ENCODE peak calls at places on chromosomes 7 and 10, in seven cellular contexts. S, Q, K, H, G, X and A are unnamed samples.

GRCh38 chr7:41942468-41943097 is 239.7 kb upstream of the INHBA start:
- DNase-seq in H (no peak), S (peak), X (peak), G (no peak), K (no peak), Q (peak), A (peak)

GRCh38 chr10:34520084-34520483 is 295.0 kb downstream of the PARD3 start:
- DNase-seq in H (no peak), K (no peak), S (no peak), Q (no peak), X (no peak), G (peak), A (no peak)

GRCh38 chr7:140316165-140316661 is 82.1 kb downstream of the SLC37A3 start:
- DNase-seq in G (peak), H (peak), K (peak), Q (peak), X (peak), S (peak), A (peak)

GRCh38 chr7:1028775-1029636 is 15.3 kb upstream of the GPR146 start:
- DNase-seq in K (peak), G (peak), Q (peak), S (peak), X (peak), H (peak), A (peak)

GRCh38 chr10:71838264-71839211 is 12.5 kb downstream of the PSAP start:
- DNase-seq in S (peak), K (no peak), Q (no peak), H (no peak), G (no peak), X (peak), A (peak)

GRCh38 chr7:128168667-128169210 is 72.3 kb upstream of the LEP start:
- DNase-seq in Q (no peak), X (peak), H (no peak), S (no peak), K (no peak), G (peak), A (peak)

GRCh38 chr10:25815236-25815635 is 118.8 kb upstream of the MYO3A start:
- DNase-seq in G (no peak), S (peak), K (no peak), X (peak), Q (no peak), H (no peak), A (peak)

GRCh38 chr7:377069-378040 is 87.4 kb downstream of the FOXL3 start:
- DNase-seq in X (no peak), K (no peak), H (no peak), S (no peak), Q (no peak), G (no peak), A (no peak)

GRCh38 chr7:134875867-134876266 is 96.4 kb downstream of the CALD1 start:
- DNase-seq in S (peak), H (no peak), X (peak), G (no peak), Q (no peak), K (no peak), A (peak)

GRCh38 chr10:18473424-18474110 is 177.8 kb downstream of the NSUN6 start:
- DNase-seq in K (no peak), S (peak), G (no peak), Q (no peak), X (peak), H (no peak), A (no peak)

GRCh38 chr10:6409982-6410694 is 169.9 kb downstream of the PRKCQ start:
- DNase-seq in Q (no peak), K (no peak), S (peak), G (peak), X (peak), H (no peak), A (peak)

GRCh38 chr7:836429-836828 is 4.2 kb downstream of the SUN1 start:
- DNase-seq in Q (no peak), K (peak), X (peak), H (peak), S (peak), G (peak), A (peak)

GRCh38 chr10:49325131-49325915 is 26.4 kb downstream of the C10orf71 start:
- DNase-seq in X (no peak), H (no peak), Q (no peak), S (no peak), G (no peak), K (no peak), A (no peak)

GRCh38 chr7:46007194-46007593 is 86.1 kb upstream of the IGFBP3 start:
- DNase-seq in K (no peak), G (no peak), Q (no peak), X (no peak), H (no peak), S (peak), A (no peak)

GRCh38 chr7:41133700-41134099 is 569.2 kb downstream of the INHBA start:
- DNase-seq in X (no peak), Q (no peak), G (no peak), H (no peak), S (no peak), K (no peak), A (no peak)

GRCh38 chr7:2725178-2726105 is 37.4 kb downstream of the AMZ1 start:
- DNase-seq in X (no peak), Q (no peak), S (no peak), G (no peak), K (no peak), H (no peak), A (no peak)